ENCODE peak calls at places on chromosomes 13 and 19, in ten cellular contexts. Q is nucleus accumbens; I is HuH-7; O is heart right ventricle; P is RPMI8226; D is SJCRH30; S is mesenchymal stem cell; T is stimulated activated CD4-positive, alpha-beta T cell treated with anti-CD3 and anti-CD28 coated beads, Interleukin-2, amount 100 ng/mL, for 48 hours; M is psoas muscle; K is fibroblast of pulmonary artery. G is an unnamed sample.

GRCh38 chr19:6267552-6268381 is 12.0 kb downstream of the MLLT1 start:
- DNase-seq in I (no peak), S (peak; percentile 11), T (no peak), M (no peak), P (no peak), K (no peak), Q (no peak), D (no peak), O (no peak), G (no peak)

GRCh38 chr19:17450264-17451075 is 2.0 kb upstream of the TMEM221 start:
- DNase-seq in M (no peak), P (peak; percentile 63), S (no peak), I (no peak), D (no peak), Q (no peak), T (peak; percentile 20), K (no peak), O (no peak), G (no peak)

GRCh38 chr19:996051-996838 is 4.0 kb upstream of the GRIN3B start:
- DNase-seq in D (peak; percentile 62), Q (no peak), I (no peak), S (peak; percentile 62), K (peak; percentile 57), T (peak; percentile 46), O (no peak), P (peak; percentile 93), M (peak; percentile 59), G (no peak)

GRCh38 chr19:49425922-49426592 is 869 bp downstream of the GFY start:
- DNase-seq in T (no peak), O (no peak), Q (no peak), P (peak; percentile 42), I (no peak), D (peak; percentile 42), S (no peak), M (no peak), K (no peak), G (no peak)

GRCh38 chr13:86188170-86188569 is 389.0 kb upstream of the SLITRK6 start:
- DNase-seq in M (no peak), I (no peak), D (no peak), S (no peak), O (no peak), Q (no peak), K (no peak), T (no peak), P (no peak), G (no peak)

GRCh38 chr13:75721307-75721706 is 85.2 kb downstream of the LMO7 start:
- DNase-seq in T (no peak), Q (no peak), M (no peak), P (no peak), I (no peak), K (no peak), O (no peak), S (no peak), D (no peak), G (no peak)

GRCh38 chr13:102280366-102280765 is 121.5 kb downstream of the FGF14 start:
- DNase-seq in K (no peak), M (no peak), Q (no peak), S (no peak), I (no peak), P (no peak), T (no peak), D (no peak), O (no peak), G (no peak)

GRCh38 chr13:23020246-23020843 is 160.4 kb upstream of the SGCG start:
- DNase-seq in K (peak; percentile 72), Q (no peak), O (peak; percentile 24), M (no peak), D (peak; percentile 80), I (peak; percentile 17), P (peak; percentile 47), S (peak; percentile 40), T (peak; percentile 3), G (no peak)

GRCh38 chr13:107025991-107026390 is 458.1 kb upstream of the ARGLU1 start:
- DNase-seq in D (peak; percentile 4), Q (no peak), P (no peak), O (peak; percentile 66), M (no peak), T (no peak), I (no peak), S (no peak), K (peak; percentile 20), G (no peak)

GRCh38 chr13:77820431-77821149 is 98.0 kb downstream of the EDNRB start:
- DNase-seq in M (no peak), O (no peak), P (no peak), S (no peak), I (no peak), Q (no peak), T (no peak), K (no peak), D (no peak), G (no peak)

GRCh38 chr13:111572956-111573355 is 252.5 kb downstream of the TEX29 start:
- DNase-seq in O (no peak), D (no peak), T (no peak), I (no peak), S (no peak), M (no peak), P (no peak), K (no peak), Q (no peak), G (no peak)

GRCh38 chr19:57708641-57709354 is at the start of gene ZNF154:
- DNase-seq in K (peak; percentile 84), I (no peak), S (peak; percentile 86), D (no peak), Q (peak; percentile 38), O (peak; percentile 63), M (peak; percentile 61), P (no peak), T (no peak), G (no peak)

GRCh38 chr19:7841751-7842660 is 12.0 kb downstream of the EVI5L start:
- DNase-seq in D (no peak), S (no peak), M (no peak), P (no peak), K (no peak), T (no peak), I (no peak), Q (no peak), O (no peak), G (no peak)

G was measured in 8988T.